ENCODE peak calls at places on chromosome 1, in four cellular contexts. B is occipital lobe; Q is GM03348; T is activated naive CD4-positive, alpha-beta T cell. X is an unnamed sample.

GRCh38 chr1:75796376-75797272 is at the start of gene MSH4:
- DNase-seq in Q (peak), T (no peak), B (no peak), X (no peak)

GRCh38 chr1:913491-914252 is 10.1 kb upstream of the SAMD11 start:
- DNase-seq in Q (no peak), B (no peak), T (no peak), X (no peak)

GRCh38 chr1:231612393-231613089 is 14.0 kb upstream of the DISC1 start:
- DNase-seq in Q (no peak), B (no peak), T (no peak), X (no peak)

GRCh38 chr1:43512681-43513080 is 18.0 kb upstream of the PTPRF start:
- DNase-seq in T (no peak), Q (no peak), B (no peak), X (no peak)

GRCh38 chr1:245773344-245773743 is 618.6 kb downstream of the KIF26B start:
- DNase-seq in B (no peak), T (no peak), Q (no peak), X (no peak)

GRCh38 chr1:156445789-156446263 is 54.7 kb downstream of the MEF2D start:
- DNase-seq in B (peak), T (peak), Q (peak), X (peak)

GRCh38 chr1:109805486-109806180 is 41.9 kb upstream of the EPS8L3 start:
- DNase-seq in Q (no peak), B (no peak), T (no peak), X (no peak)

GRCh38 chr1:157437301-157437700 is 115.0 kb downstream of the FCRL5 start:
- DNase-seq in Q (no peak), B (no peak), T (no peak), X (no peak)

GRCh38 chr1:97925161-97925560 is 4.3 kb upstream of the DPYD start:
- DNase-seq in T (no peak), B (no peak), Q (no peak), X (no peak)

GRCh38 chr1:9239622-9240401 is 5.2 kb downstream of the H6PD start:
- DNase-seq in B (no peak), Q (no peak), T (no peak), X (peak)

GRCh38 chr1:55702064-55702463 is 486.9 kb upstream of the USP24 start:
- DNase-seq in T (no peak), B (no peak), Q (no peak), X (no peak)

GRCh38 chr1:160209656-160210046 is 4.5 kb downstream of the PEA15 start:
- DNase-seq in T (no peak), B (peak), Q (no peak), X (peak)

GRCh38 chr1:64499966-64500365 is 30.0 kb downstream of the CACHD1 start:
- DNase-seq in Q (no peak), T (no peak), B (no peak), X (no peak)

GRCh38 chr1:66000033-66000637 is 207.4 kb downstream of the PDE4B start:
- DNase-seq in T (no peak), Q (no peak), B (no peak), X (no peak)

GRCh38 chr1:23369335-23370013 is at the start of gene ZNF436:
- DNase-seq in B (peak), T (no peak), Q (peak), X (peak)

GRCh38 chr1:194338241-194338948 is 1152.0 kb upstream of the B3GALT2 start:
- DNase-seq in B (no peak), T (no peak), Q (no peak), X (no peak)

GRCh38 chr1:228342627-228343210 is 63.9 kb downstream of the TRIM11 start:
- DNase-seq in T (no peak), B (no peak), Q (no peak), X (no peak)

GRCh38 chr1:245880754-245881403 is 626.2 kb downstream of the SMYD3 start:
- DNase-seq in B (no peak), T (no peak), Q (peak), X (no peak)

GRCh38 chr1:195082183-195082582 is 1526.1 kb downstream of the KCNT2 start:
- DNase-seq in Q (no peak), T (no peak), B (no peak), X (no peak)

GRCh38 chr1:15747378-15747777 is 5.1 kb downstream of the TMEM82 start:
- DNase-seq in T (no peak), B (no peak), Q (no peak), X (no peak)

GRCh38 chr1:61253059-61253735 is 170.8 kb downstream of the NFIA start:
- DNase-seq in T (no peak), B (no peak), Q (peak), X (peak)

GRCh38 chr1:15053091-15053657 is 100.4 kb upstream of the TMEM51 start:
- DNase-seq in Q (no peak), B (no peak), T (no peak), X (no peak)

GRCh38 chr1:78743626-78744025 is 94.0 kb downstream of the IFI44 start:
- DNase-seq in B (no peak), Q (peak), T (no peak), X (peak)

GRCh38 chr1:193103759-193104495 is 1.3 kb downstream of the GLRX2 start:
- DNase-seq in T (no peak), B (no peak), Q (no peak), X (no peak)

GRCh38 chr1:230301322-230301721 is 124.8 kb downstream of the PGBD5 start:
- DNase-seq in B (no peak), Q (no peak), T (no peak), X (no peak)

GRCh38 chr1:186977266-186977957 is 148.7 kb downstream of the PLA2G4A start:
- DNase-seq in B (no peak), T (no peak), Q (no peak), X (no peak)

GRCh38 chr1:243596441-243597183 is 253.4 kb downstream of the AKT3 start:
- DNase-seq in Q (peak), B (no peak), T (no peak), X (no peak)

GRCh38 chr1:20604678-20605077 is 15.8 kb downstream of the CDA start:
- DNase-seq in T (no peak), Q (peak), B (no peak), X (no peak)

GRCh38 chr1:245704765-245705164 is 550.0 kb downstream of the KIF26B start:
- DNase-seq in B (no peak), T (no peak), Q (peak), X (no peak)

GRCh38 chr1:201759194-201759814 is 69.7 kb upstream of the IPO9 start:
- DNase-seq in B (no peak), Q (peak), T (no peak), X (no peak)

GRCh38 chr1:180360333-180361075 is 130.4 kb downstream of the LHX4 start:
- DNase-seq in B (no peak), Q (no peak), T (no peak), X (no peak)

GRCh38 chr1:212585210-212585609 is 23.4 kb upstream of the ATF3 start:
- DNase-seq in B (no peak), Q (no peak), T (no peak), X (no peak)

GRCh38 chr1:187870567-187870966 is 1041.8 kb downstream of the PLA2G4A start:
- DNase-seq in Q (no peak), T (no peak), B (no peak), X (no peak)

GRCh38 chr1:100249537-100250257 is at the start of gene DBT:
- DNase-seq in B (peak), T (peak), Q (peak), X (peak)

GRCh38 chr1:9872430-9873165 is 37.5 kb downstream of the CTNNBIP1 start:
- DNase-seq in T (no peak), B (no peak), Q (no peak), X (no peak)

X was measured in Ammon's horn.